ENCODE peak calls at places on chromosomes 12 and 14, in ten cellular contexts. O is stimulated activated CD4-positive, alpha-beta T cell treated with anti-CD3 and anti-CD28 coated beads, Interleukin-1b, Interleukin-23, amount 100 ng/mL, for 24 hours; R is T-helper 9 cell; E is GM23338; F is NCI-H2107; P is KBM-7; I is NCI-H524; G is GM20000; L is GM13977; A is CD8-positive, alpha-beta memory T cell. W is an unnamed sample.

GRCh38 chr12:99658950-99659349 is 11.4 kb downstream of the GARIN6 start:
- DNase-seq in O (no peak), R (no peak), E (peak; percentile 11), F (no peak), P (no peak), I (peak; percentile 2), G (no peak), L (no peak), A (no peak), W (no peak)

GRCh38 chr12:6662602-6662905 is 365 bp downstream of the ING4 start:
- DNase-seq in O (no peak), R (no peak), E (peak; percentile 70), F (no peak), P (no peak), I (no peak), G (peak; percentile 63), L (no peak), A (no peak), W (no peak)

GRCh38 chr12:93894391-93895095 is 217.4 kb downstream of the CRADD start:
- DNase-seq in O (no peak), R (no peak), E (no peak), F (no peak), P (peak; percentile 68), I (no peak), G (no peak), L (no peak), A (no peak), W (no peak)

GRCh38 chr12:88299567-88300101 is 157.5 kb downstream of the TMTC3 start:
- DNase-seq in O (peak; percentile 19), R (no peak), E (no peak), F (no peak), P (peak; percentile 18), I (no peak), G (peak; percentile 41), L (peak; percentile 51), A (no peak), W (no peak)

GRCh38 chr12:124747426-124748161 is 116.1 kb downstream of the SCARB1 start:
- DNase-seq in O (no peak), R (no peak), E (no peak), F (no peak), P (no peak), I (no peak), G (peak; percentile 77), L (peak; percentile 64), A (no peak), W (no peak)

GRCh38 chr14:31880935-31881334 is 196.2 kb upstream of the ARHGAP5 start:
- DNase-seq in O (no peak), R (no peak), E (no peak), F (no peak), P (no peak), I (no peak), G (no peak), L (no peak), A (no peak), W (no peak)

GRCh38 chr12:51977320-51977753 is 25.8 kb downstream of the ACVR1B start:
- DNase-seq in O (no peak), R (no peak), E (no peak), F (no peak), P (no peak), I (no peak), G (no peak), L (no peak), A (no peak), W (no peak)

GRCh38 chr12:64780531-64781373 is 21.5 kb upstream of the GNS start:
- DNase-seq in O (no peak), R (no peak), E (peak; percentile 66), F (peak; percentile 46), P (peak; percentile 41), I (peak; percentile 21), G (peak; percentile 64), L (peak; percentile 50), A (no peak), W (peak; percentile 73)

GRCh38 chr12:117643971-117644370 is 282.5 kb upstream of the NOS1 start:
- DNase-seq in O (no peak), R (no peak), E (no peak), F (no peak), P (no peak), I (peak; percentile 80), G (no peak), L (no peak), A (no peak), W (no peak)

GRCh38 chr14:31096255-31096654 is 70.1 kb upstream of the STRN3 start:
- DNase-seq in O (no peak), R (no peak), E (no peak), F (no peak), P (no peak), I (no peak), G (no peak), L (no peak), A (no peak), W (no peak)

GRCh38 chr12:121139301-121139700 is 6.6 kb downstream of the P2RX7 start:
- DNase-seq in O (no peak), R (no peak), E (no peak), F (no peak), P (no peak), I (no peak), G (no peak), L (no peak), A (no peak), W (no peak)

GRCh38 chr12:80226576-80226975 is 127.2 kb downstream of the OTOGL start:
- DNase-seq in O (no peak), R (no peak), E (no peak), F (no peak), P (peak; percentile 70), I (no peak), G (no peak), L (no peak), A (no peak), W (no peak)

GRCh38 chr12:76984566-76984965 is 80.8 kb downstream of the E2F7 start:
- DNase-seq in O (no peak), R (no peak), E (no peak), F (no peak), P (no peak), I (no peak), G (no peak), L (no peak), A (no peak), W (no peak)

GRCh38 chr14:38605193-38606114 is 349.6 kb upstream of the CLEC14A start:
- DNase-seq in O (no peak), R (no peak), E (peak; percentile 36), F (no peak), P (no peak), I (peak; percentile 34), G (no peak), L (no peak), A (no peak), W (no peak)

GRCh38 chr12:108621161-108621560 is 12.5 kb downstream of the SELPLG start:
- DNase-seq in O (no peak), R (no peak), E (no peak), F (no peak), P (no peak), I (no peak), G (no peak), L (no peak), A (no peak), W (no peak)

GRCh38 chr12:68530965-68531364 is 79.7 kb upstream of the RAP1B start:
- DNase-seq in O (no peak), R (no peak), E (no peak), F (no peak), P (no peak), I (no peak), G (no peak), L (no peak), A (no peak), W (no peak)

GRCh38 chr14:34030864-34031263 is 80.0 kb upstream of the EGLN3 start:
- DNase-seq in O (no peak), R (no peak), E (no peak), F (no peak), P (no peak), I (peak; percentile 96), G (no peak), L (no peak), A (no peak), W (no peak)

GRCh38 chr14:25411933-25412757 is 362.2 kb upstream of the STXBP6 start:
- DNase-seq in O (no peak), R (no peak), E (peak; percentile 71), F (no peak), P (no peak), I (peak; percentile 89), G (no peak), L (no peak), A (no peak), W (peak; percentile 54)

GRCh38 chr12:6352198-6353173 is 10.6 kb upstream of the TNFRSF1A start:
- DNase-seq in O (no peak), R (no peak), E (no peak), F (no peak), P (peak; percentile 45), I (peak; percentile 35), G (no peak), L (no peak), A (no peak), W (no peak)

GRCh38 chr14:70662816-70663215 is 21.1 kb downstream of the TTC9 start:
- DNase-seq in O (no peak), R (no peak), E (no peak), F (no peak), P (no peak), I (no peak), G (no peak), L (no peak), A (no peak), W (no peak)

GRCh38 chr12:124397807-124398577 is 103.1 kb downstream of the RFLNA start:
- DNase-seq in O (no peak), R (no peak), E (no peak), F (peak; percentile 19), P (peak; percentile 10), I (no peak), G (no peak), L (no peak), A (no peak), W (no peak)

GRCh38 chr12:19643635-19644034 is 204.3 kb downstream of the AEBP2 start:
- DNase-seq in O (no peak), R (no peak), E (peak; percentile 94), F (no peak), P (peak; percentile 37), I (peak; percentile 45), G (no peak), L (no peak), A (no peak), W (no peak)

GRCh38 chr12:28172434-28173030 is 17.7 kb upstream of the CCDC91 start:
- DNase-seq in O (no peak), R (no peak), E (peak; percentile 66), F (no peak), P (peak; percentile 63), I (peak; percentile 63), G (no peak), L (no peak), A (no peak), W (no peak)

GRCh38 chr14:71408362-71409035 is 501.2 kb downstream of the PCNX1 start:
- DNase-seq in O (no peak), R (no peak), E (peak; percentile 45), F (no peak), P (no peak), I (no peak), G (no peak), L (no peak), A (no peak), W (no peak)

GRCh38 chr14:104341532-104342434 is 203.4 kb downstream of the KIF26A start:
- DNase-seq in O (no peak), R (no peak), E (peak; percentile 95), F (peak; percentile 52), P (peak; percentile 81), I (peak; percentile 98), G (peak; percentile 56), L (no peak), A (no peak), W (peak; percentile 68)

GRCh38 chr12:82781288-82782078 is 94.8 kb downstream of the TMTC2 start:
- DNase-seq in O (no peak), R (no peak), E (peak; percentile 43), F (no peak), P (peak; percentile 3), I (no peak), G (no peak), L (no peak), A (no peak), W (no peak)

GRCh38 chr12:57165741-57166140 is 18.3 kb upstream of the LRP1-AS start:
- DNase-seq in O (no peak), R (no peak), E (no peak), F (no peak), P (no peak), I (no peak), G (no peak), L (no peak), A (no peak), W (no peak)

GRCh38 chr12:88057994-88058718 is 29.0 kb upstream of the C12orf50 start:
- DNase-seq in O (no peak), R (no peak), E (no peak), F (no peak), P (no peak), I (peak; percentile 2), G (no peak), L (no peak), A (no peak), W (no peak)

W was measured in H1.